ENCODE peak calls at places on chromosomes 1 and 21, in seven cellular contexts. One of them, this sample, is unnamed.

GRCh38 chr21:38440746-38441145 is 57.5 kb downstream of the ERG start:
- DNase-seq in HFFc6: peak; percentile 91
- DNase-seq in caudate nucleus: no peak
- DNase-seq in GM13977: no peak
- DNase-seq in osteoblast: peak; percentile 92
- DNase-seq in activated CD8-positive, alpha-beta memory T cell treated with anti-CD3 and anti-CD28 coated beads for 4 hours: no peak
- DNase-seq in fibroblast of mammary gland: peak; percentile 28
- DNase-seq in this sample: peak; percentile 69

GRCh38 chr1:61140056-61140549 is 57.7 kb downstream of the NFIA start:
- DNase-seq in activated CD8-positive, alpha-beta memory T cell treated with anti-CD3 and anti-CD28 coated beads for 4 hours: no peak
- DNase-seq in osteoblast: no peak
- DNase-seq in GM13977: no peak
- DNase-seq in caudate nucleus: no peak
- DNase-seq in fibroblast of mammary gland: no peak
- DNase-seq in HFFc6: no peak
- DNase-seq in this sample: peak; percentile 75

GRCh38 chr21:16891821-16892220 is 621.0 kb upstream of the CXADR start:
- DNase-seq in activated CD8-positive, alpha-beta memory T cell treated with anti-CD3 and anti-CD28 coated beads for 4 hours: no peak
- DNase-seq in HFFc6: peak; percentile 12
- DNase-seq in caudate nucleus: no peak
- DNase-seq in osteoblast: peak; percentile 35
- DNase-seq in GM13977: no peak
- DNase-seq in fibroblast of mammary gland: peak; percentile 50
- DNase-seq in this sample: no peak

GRCh38 chr21:44723177-44724131 is 12.1 kb upstream of the TSPEAR start:
- DNase-seq in caudate nucleus: no peak
- DNase-seq in GM13977: no peak
- DNase-seq in fibroblast of mammary gland: no peak
- DNase-seq in osteoblast: peak; percentile 84
- DNase-seq in activated CD8-positive, alpha-beta memory T cell treated with anti-CD3 and anti-CD28 coated beads for 4 hours: no peak
- DNase-seq in HFFc6: no peak
- DNase-seq in this sample: no peak

GRCh38 chr21:30962013-30962412 is 76.3 kb downstream of the KRTAP19-8 start:
- DNase-seq in activated CD8-positive, alpha-beta memory T cell treated with anti-CD3 and anti-CD28 coated beads for 4 hours: no peak
- DNase-seq in HFFc6: no peak
- DNase-seq in caudate nucleus: no peak
- DNase-seq in fibroblast of mammary gland: no peak
- DNase-seq in osteoblast: no peak
- DNase-seq in GM13977: no peak
- DNase-seq in this sample: no peak

GRCh38 chr1:20481158-20481617 is 4.8 kb downstream of the CAMK2N1 start:
- DNase-seq in osteoblast: peak; percentile 58
- DNase-seq in fibroblast of mammary gland: peak; percentile 35
- DNase-seq in GM13977: no peak
- DNase-seq in caudate nucleus: no peak
- DNase-seq in activated CD8-positive, alpha-beta memory T cell treated with anti-CD3 and anti-CD28 coated beads for 4 hours: no peak
- DNase-seq in HFFc6: no peak
- DNase-seq in this sample: no peak

GRCh38 chr1:170910273-170910672 is 25.1 kb upstream of the MROH9 start:
- DNase-seq in osteoblast: peak; percentile 86
- DNase-seq in caudate nucleus: no peak
- DNase-seq in GM13977: no peak
- DNase-seq in fibroblast of mammary gland: peak; percentile 85
- DNase-seq in activated CD8-positive, alpha-beta memory T cell treated with anti-CD3 and anti-CD28 coated beads for 4 hours: no peak
- DNase-seq in HFFc6: peak; percentile 52
- DNase-seq in this sample: no peak

GRCh38 chr1:246682231-246682895 is 41.8 kb upstream of the SCCPDH start:
- DNase-seq in osteoblast: no peak
- DNase-seq in GM13977: no peak
- DNase-seq in caudate nucleus: no peak
- DNase-seq in activated CD8-positive, alpha-beta memory T cell treated with anti-CD3 and anti-CD28 coated beads for 4 hours: no peak
- DNase-seq in fibroblast of mammary gland: peak; percentile 20
- DNase-seq in HFFc6: no peak
- DNase-seq in this sample: peak; percentile 96

GRCh38 chr1:218865591-218865990 is 308.1 kb upstream of the LYPLAL1 start:
- DNase-seq in GM13977: no peak
- DNase-seq in HFFc6: no peak
- DNase-seq in caudate nucleus: no peak
- DNase-seq in osteoblast: peak; percentile 66
- DNase-seq in activated CD8-positive, alpha-beta memory T cell treated with anti-CD3 and anti-CD28 coated beads for 4 hours: no peak
- DNase-seq in fibroblast of mammary gland: peak; percentile 52
- DNase-seq in this sample: no peak

GRCh38 chr21:46399129-46399528 is 59.6 kb upstream of the DIP2A start:
- DNase-seq in activated CD8-positive, alpha-beta memory T cell treated with anti-CD3 and anti-CD28 coated beads for 4 hours: no peak
- DNase-seq in HFFc6: no peak
- DNase-seq in caudate nucleus: no peak
- DNase-seq in fibroblast of mammary gland: no peak
- DNase-seq in GM13977: no peak
- DNase-seq in osteoblast: no peak
- DNase-seq in this sample: no peak

GRCh38 chr21:15144026-15144425 is 79.2 kb upstream of the NRIP1 start:
- DNase-seq in fibroblast of mammary gland: no peak
- DNase-seq in osteoblast: no peak
- DNase-seq in HFFc6: no peak
- DNase-seq in caudate nucleus: no peak
- DNase-seq in GM13977: no peak
- DNase-seq in activated CD8-positive, alpha-beta memory T cell treated with anti-CD3 and anti-CD28 coated beads for 4 hours: no peak
- DNase-seq in this sample: peak; percentile 37

GRCh38 chr1:94801919-94802546 is 18.1 kb upstream of the SLC44A3 start:
- DNase-seq in caudate nucleus: peak; percentile 7
- DNase-seq in osteoblast: peak; percentile 81
- DNase-seq in activated CD8-positive, alpha-beta memory T cell treated with anti-CD3 and anti-CD28 coated beads for 4 hours: no peak
- DNase-seq in HFFc6: peak; percentile 86
- DNase-seq in GM13977: peak; percentile 45
- DNase-seq in fibroblast of mammary gland: peak; percentile 94
- DNase-seq in this sample: no peak

This sample was measured in trophoblast cell.